ENCODE peak calls at places on chromosomes 3 and 15, in nine cellular contexts. Z is endothelial cell; T is stomach; Q is HFFc6; Y is CD4-positive, alpha-beta T cell; O is endodermal cell; G is AG04450; L is HepG2; I is spleen. E is an unnamed sample.

GRCh38 chr15:99712415-99712814 is 20.8 kb downstream of the LYSMD4 start:
- DNase-seq in Z (peak; percentile 27), T (no peak), Q (no peak), Y (no peak), O (peak; percentile 77), G (no peak), L (no peak), I (no peak), E (no peak)

GRCh38 chr3:129562803-129563202 is 19.8 kb downstream of the H1-8 start:
- DNase-seq in Z (no peak), T (no peak), Q (no peak), Y (no peak), O (no peak), G (no peak), L (no peak), I (no peak), E (no peak)

GRCh38 chr15:88610756-88611231 is 10.3 kb upstream of the AEN start:
- DNase-seq in Z (peak; percentile 36), T (no peak), Q (peak; percentile 51), Y (no peak), O (peak; percentile 73), G (no peak), L (no peak), I (no peak), E (no peak)

GRCh38 chr3:112647122-112647521 is 6.2 kb upstream of the CCDC80 start:
- DNase-seq in Z (no peak), T (no peak), Q (peak; percentile 74), Y (no peak), O (peak; percentile 80), G (peak; percentile 61), L (peak; percentile 29), I (no peak), E (no peak)

GRCh38 chr3:69509288-69509687 is 123.4 kb upstream of the FRMD4B start:
- DNase-seq in Z (no peak), T (no peak), Q (no peak), Y (no peak), O (no peak), G (no peak), L (no peak), I (no peak), E (no peak)

GRCh38 chr3:186826316-186826977 is 16.1 kb upstream of the ADIPOQ start:
- DNase-seq in Z (no peak), T (no peak), Q (no peak), Y (no peak), O (peak; percentile 68), G (no peak), L (no peak), I (peak; percentile 81), E (no peak)

GRCh38 chr15:57740048-57740447 is 33.5 kb downstream of the POLR2M start:
- DNase-seq in Z (no peak), T (no peak), Q (no peak), Y (no peak), O (no peak), G (no peak), L (no peak), I (no peak), E (no peak)

GRCh38 chr15:94262201-94262600 is 30.8 kb downstream of the MCTP2 start:
- DNase-seq in Z (no peak), T (no peak), Q (no peak), Y (no peak), O (no peak), G (no peak), L (no peak), I (no peak), E (no peak)

GRCh38 chr3:172061724-172062184 is 22.4 kb downstream of the FNDC3B start:
- DNase-seq in Z (no peak), T (no peak), Q (no peak), Y (no peak), O (no peak), G (no peak), L (peak; percentile 88), I (no peak), E (peak; percentile 62)

GRCh38 chr15:91302588-91303439 is 202.8 kb downstream of the SV2B start:
- DNase-seq in Z (peak; percentile 37), T (no peak), Q (peak; percentile 54), Y (peak; percentile 30), O (peak; percentile 78), G (peak; percentile 30), L (peak; percentile 45), I (no peak), E (peak; percentile 66)

GRCh38 chr3:100113728-100114412 is 431 bp downstream of the FILIP1L start:
- DNase-seq in Z (no peak), T (no peak), Q (no peak), Y (no peak), O (no peak), G (no peak), L (no peak), I (no peak), E (no peak)

GRCh38 chr3:165837058-165837525 is at the start of gene BCHE:
- DNase-seq in Z (peak; percentile 22), T (no peak), Q (no peak), Y (no peak), O (peak; percentile 63), G (peak; percentile 42), L (no peak), I (no peak), E (no peak)

GRCh38 chr15:62612771-62613170 is 429.8 kb upstream of the TPM1 start:
- DNase-seq in Z (no peak), T (no peak), Q (no peak), Y (no peak), O (no peak), G (no peak), L (no peak), I (no peak), E (no peak)

GRCh38 chr15:33309602-33310276 is 1.0 kb upstream of the RYR3 start:
- DNase-seq in Z (peak; percentile 49), T (no peak), Q (no peak), Y (no peak), O (peak; percentile 91), G (no peak), L (no peak), I (no peak), E (peak; percentile 36)

GRCh38 chr15:76310470-76311070 is 699 bp downstream of the ETFA start:
- DNase-seq in Z (no peak), T (no peak), Q (no peak), Y (no peak), O (no peak), G (no peak), L (no peak), I (no peak), E (peak; percentile 44)

GRCh38 chr15:20345401-20345958 is 196.1 kb downstream of the GOLGA6L6 start:
- DNase-seq in Z (no peak), T (no peak), Q (no peak), Y (no peak), O (no peak), G (no peak), L (no peak), I (peak; percentile 80), E (peak; percentile 67)

GRCh38 chr3:62229201-62229600 is 144.1 kb downstream of the FEZF2 start:
- DNase-seq in Z (no peak), T (no peak), Q (no peak), Y (no peak), O (peak; percentile 66), G (no peak), L (no peak), I (no peak), E (no peak)

GRCh38 chr3:197550489-197550888 is 5.3 kb downstream of the BDH1 start:
- DNase-seq in Z (no peak), T (no peak), Q (no peak), Y (no peak), O (no peak), G (no peak), L (no peak), I (no peak), E (no peak)

GRCh38 chr3:33808559-33808958 is 10.1 kb downstream of the PDCD6IP start:
- DNase-seq in Z (no peak), T (no peak), Q (peak; percentile 3), Y (no peak), O (no peak), G (no peak), L (no peak), I (no peak), E (no peak)

GRCh38 chr15:37585966-37586656 is 348.3 kb upstream of the TMCO5A start:
- DNase-seq in Z (no peak), T (no peak), Q (no peak), Y (no peak), O (no peak), G (peak; percentile 41), L (no peak), I (no peak), E (no peak)

DNA sequence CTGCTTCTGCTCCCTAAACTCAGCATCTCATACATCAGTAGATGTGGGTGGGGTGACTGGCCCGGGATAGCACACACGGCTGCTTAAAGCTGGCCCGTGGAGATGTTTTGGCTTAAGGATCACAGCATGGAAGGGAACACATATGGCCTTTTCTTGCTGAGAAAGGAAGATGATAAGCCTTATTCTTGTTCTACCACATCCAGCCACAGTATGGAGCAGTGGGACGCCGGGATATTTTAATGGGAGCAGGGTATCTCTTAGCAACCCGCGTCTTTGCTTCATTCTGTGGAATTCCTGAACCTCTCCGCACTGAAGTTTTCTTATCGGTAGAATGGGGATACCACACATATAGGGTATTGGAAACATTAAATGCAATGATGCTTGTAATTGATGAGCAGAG is 94.1 kb upstream of the PROK2 start:
- DNase-seq in Z (peak; percentile 14), T (no peak), Q (no peak), Y (no peak), O (peak; percentile 70), G (no peak), L (no peak), I (no peak), E (no peak)
- TF ChIP-seq CTCF in Z (no peak), T (no peak), Q (no peak), Y (no peak), O (peak; percentile 47), G (no peak), L (no peak), I (no peak), E (no peak)

GRCh38 chr3:63942513-63942912 is 30.3 kb upstream of the SCAANT1 start:
- DNase-seq in Z (no peak), T (no peak), Q (no peak), Y (no peak), O (no peak), G (no peak), L (no peak), I (no peak), E (no peak)
- TF ChIP-seq CTCF in Z (no peak), T (no peak), Q (no peak), Y (no peak), O (no peak), G (no peak), L (no peak), I (no peak), E (no peak)

DNA sequence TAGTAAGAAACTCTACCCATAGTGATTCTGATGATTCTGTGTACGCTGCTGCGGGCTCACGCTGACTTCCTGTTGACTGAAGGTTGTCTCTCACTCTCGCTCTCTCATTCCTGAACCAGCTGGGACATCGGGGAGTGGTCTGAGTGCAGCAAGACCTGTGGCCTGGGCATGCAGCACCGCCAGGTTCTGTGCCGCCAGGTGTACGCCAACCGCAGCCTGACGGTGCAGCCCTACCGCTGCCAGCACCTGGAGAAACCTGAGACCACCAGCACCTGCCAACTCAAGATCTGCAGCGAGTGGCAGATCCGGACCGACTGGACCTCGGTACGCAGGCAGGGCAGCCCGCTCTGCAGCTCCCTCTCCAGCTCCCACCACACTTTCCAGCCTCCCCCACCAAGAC is 63.6 kb upstream of the NR2E3 start:
- DNase-seq in Z (no peak), T (no peak), Q (no peak), Y (no peak), O (no peak), G (no peak), L (peak; percentile 24), I (no peak), E (no peak)
- TF ChIP-seq CTCF in Z (no peak), T (no peak), Q (no peak), Y (no peak), O (no peak), G (no peak), L (no peak), I (no peak), E (no peak)

GRCh38 chr15:65071381-65071811 is 3.6 kb upstream of the RASL12 start:
- DNase-seq in Z (no peak), T (no peak), Q (no peak), Y (no peak), O (no peak), G (no peak), L (no peak), I (no peak), E (no peak)
- TF ChIP-seq CTCF in Z (no peak), T (no peak), Q (no peak), Y (no peak), O (no peak), G (no peak), L (no peak), I (no peak), E (no peak)

E was measured in GM13976.